ENCODE peak calls at places on chromosomes 6 and 20, in eight cellular contexts. A, L, T, W, H, Z, S and B are unnamed samples.

GRCh38 chr6:31659649-31660223 is 842 bp downstream of the C6orf47 start:
- DNase-seq in A (peak), L (peak), T (no peak), W (peak), H (no peak), Z (peak), S (peak), B (no peak)

GRCh38 chr6:163532526-163533078 is 118.1 kb downstream of the QKI start:
- DNase-seq in A (no peak), L (no peak), T (no peak), W (no peak), H (no peak), Z (no peak), S (no peak), B (no peak)

GRCh38 chr6:41940759-41941279 is 789 bp downstream of the CCND3 start:
- DNase-seq in A (peak), L (peak), T (peak), W (peak), H (no peak), Z (no peak), S (peak), B (no peak)

GRCh38 chr6:22071655-22072054 is 225.2 kb downstream of the PRL start:
- DNase-seq in A (peak), L (peak), T (peak), W (no peak), H (peak), Z (peak), S (peak), B (peak)

GRCh38 chr20:38228436-38228835 is 32.1 kb downstream of the KIAA1755 start:
- DNase-seq in A (no peak), L (no peak), T (no peak), W (no peak), H (no peak), Z (no peak), S (no peak), B (no peak)

GRCh38 chr20:61662946-61663460 is 402.7 kb downstream of the TAF4 start:
- DNase-seq in A (no peak), L (no peak), T (no peak), W (no peak), H (no peak), Z (no peak), S (no peak), B (no peak)

GRCh38 chr6:5278571-5279120 is 17.3 kb downstream of the FARS2 start:
- DNase-seq in A (no peak), L (peak), T (no peak), W (no peak), H (no peak), Z (no peak), S (no peak), B (no peak)

GRCh38 chr20:38748863-38749153 is 548 bp downstream of the ACTR5 start:
- DNase-seq in A (no peak), L (peak), T (no peak), W (peak), H (no peak), Z (no peak), S (peak), B (no peak)

GRCh38 chr6:116208056-116208785 is 45.7 kb downstream of the TSPYL4 start:
- DNase-seq in A (no peak), L (no peak), T (no peak), W (no peak), H (no peak), Z (no peak), S (no peak), B (no peak)

GRCh38 chr6:11607381-11607780 is 69.8 kb downstream of the TMEM170B start:
- DNase-seq in A (peak), L (no peak), T (no peak), W (no peak), H (no peak), Z (peak), S (no peak), B (no peak)

GRCh38 chr6:13480631-13481501 is 6.5 kb downstream of the GFOD1 start:
- DNase-seq in A (peak), L (no peak), T (no peak), W (no peak), H (no peak), Z (peak), S (peak), B (no peak)

GRCh38 chr20:13221673-13222318 is 722 bp downstream of the ISM1 start:
- DNase-seq in A (peak), L (peak), T (peak), W (peak), H (no peak), Z (peak), S (peak), B (peak)

GRCh38 chr20:54345817-54346216 is 129.6 kb upstream of the DOK5 start:
- DNase-seq in A (peak), L (no peak), T (no peak), W (no peak), H (no peak), Z (peak), S (no peak), B (no peak)

GRCh38 chr20:61166324-61166723 is 85.7 kb upstream of the CDH4 start:
- DNase-seq in A (peak), L (no peak), T (no peak), W (no peak), H (no peak), Z (peak), S (no peak), B (no peak)

GRCh38 chr6:24708612-24709011 is 10.3 kb downstream of the C6orf62 start:
- DNase-seq in A (no peak), L (no peak), T (no peak), W (no peak), H (no peak), Z (no peak), S (no peak), B (no peak)

GRCh38 chr6:81787313-81788068 is 35.0 kb upstream of the TENT5A start:
- DNase-seq in A (peak), L (no peak), T (no peak), W (no peak), H (no peak), Z (peak), S (peak), B (no peak)

GRCh38 chr6:112180095-112180820 is 74.1 kb downstream of the LAMA4 start:
- DNase-seq in A (peak), L (peak), T (peak), W (peak), H (no peak), Z (peak), S (peak), B (peak)

GRCh38 chr6:107729098-107729497 is 95.0 kb downstream of the SCML4 start:
- DNase-seq in A (no peak), L (no peak), T (no peak), W (no peak), H (no peak), Z (no peak), S (no peak), B (no peak)

GRCh38 chr20:62020935-62021701 is 44.6 kb downstream of the TAF4 start:
- DNase-seq in A (peak), L (no peak), T (peak), W (no peak), H (no peak), Z (peak), S (no peak), B (no peak)

GRCh38 chr6:123771126-123771525 is 32.5 kb upstream of the NKAIN2 start:
- DNase-seq in A (peak), L (no peak), T (no peak), W (no peak), H (no peak), Z (peak), S (peak), B (no peak)

GRCh38 chr6:752438-752837 is 59.5 kb upstream of the EXOC2 start:
- DNase-seq in A (no peak), L (no peak), T (no peak), W (no peak), H (no peak), Z (no peak), S (no peak), B (no peak)

GRCh38 chr20:40663991-40664880 is 24.8 kb downstream of the MAFB start:
- DNase-seq in A (no peak), L (no peak), T (no peak), W (no peak), H (no peak), Z (no peak), S (no peak), B (no peak)

GRCh38 chr6:91193446-91193845 is 606.6 kb upstream of the MAP3K7 start:
- DNase-seq in A (no peak), L (no peak), T (no peak), W (no peak), H (no peak), Z (no peak), S (no peak), B (no peak)

GRCh38 chr20:56245761-56246160 is 2.8 kb upstream of the MC3R start:
- DNase-seq in A (no peak), L (no peak), T (no peak), W (no peak), H (no peak), Z (no peak), S (no peak), B (no peak)

GRCh38 chr20:59153355-59153681 is 10.3 kb upstream of the ZNF831 start:
- DNase-seq in A (no peak), L (no peak), T (peak), W (no peak), H (no peak), Z (no peak), S (no peak), B (no peak)

GRCh38 chr6:88165877-88166492 is at the start of gene CNR1:
- DNase-seq in A (peak), L (peak), T (peak), W (no peak), H (no peak), Z (peak), S (peak), B (peak)

GRCh38 chr20:41394931-41395668 is 28.5 kb upstream of the EMILIN3 start:
- DNase-seq in A (no peak), L (no peak), T (no peak), W (no peak), H (no peak), Z (no peak), S (no peak), B (no peak)

GRCh38 chr20:21083825-21084325 is 22.3 kb downstream of the LINC00237 start:
- DNase-seq in A (no peak), L (no peak), T (no peak), W (no peak), H (no peak), Z (no peak), S (no peak), B (no peak)

GRCh38 chr20:38211200-38212097 is 46.4 kb upstream of the TGM2 start:
- DNase-seq in A (no peak), L (no peak), T (peak), W (no peak), H (no peak), Z (no peak), S (no peak), B (no peak)

GRCh38 chr6:28673800-28674671 is 148.4 kb downstream of the GPX5 start:
- DNase-seq in A (peak), L (peak), T (no peak), W (peak), H (peak), Z (peak), S (peak), B (peak)
- TF ChIP-seq CTCF in A (no peak), L (no peak), T (no peak), W (no peak), H (no peak), Z (no peak), S (no peak), B (no peak)

DNA sequence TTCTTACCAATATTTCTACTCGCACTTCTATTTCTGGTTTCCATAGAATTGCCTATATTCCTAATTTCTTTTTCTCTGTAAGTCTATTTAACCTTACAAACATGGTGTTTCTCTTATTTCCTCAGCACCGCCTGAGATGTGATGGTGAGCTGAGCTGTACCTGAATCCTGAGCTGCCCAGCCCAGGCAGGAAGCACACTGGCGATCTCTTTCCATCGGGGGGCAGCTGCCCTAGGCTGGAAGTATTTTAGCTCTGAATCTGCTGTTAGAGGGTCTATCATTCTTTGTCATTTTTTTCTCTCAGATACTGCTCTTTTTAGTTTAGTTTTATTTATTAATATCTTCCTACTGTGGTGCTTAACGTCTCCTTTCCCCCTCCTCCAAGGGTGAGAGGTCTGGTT is 173.4 kb upstream of the SLC35B3 start:
- DNase-seq in A (no peak), L (no peak), T (no peak), W (no peak), H (no peak), Z (no peak), S (no peak), B (no peak)
- TF ChIP-seq CTCF in A (no peak), L (no peak), T (no peak), W (no peak), H (no peak), Z (no peak), S (no peak), B (no peak)

DNA sequence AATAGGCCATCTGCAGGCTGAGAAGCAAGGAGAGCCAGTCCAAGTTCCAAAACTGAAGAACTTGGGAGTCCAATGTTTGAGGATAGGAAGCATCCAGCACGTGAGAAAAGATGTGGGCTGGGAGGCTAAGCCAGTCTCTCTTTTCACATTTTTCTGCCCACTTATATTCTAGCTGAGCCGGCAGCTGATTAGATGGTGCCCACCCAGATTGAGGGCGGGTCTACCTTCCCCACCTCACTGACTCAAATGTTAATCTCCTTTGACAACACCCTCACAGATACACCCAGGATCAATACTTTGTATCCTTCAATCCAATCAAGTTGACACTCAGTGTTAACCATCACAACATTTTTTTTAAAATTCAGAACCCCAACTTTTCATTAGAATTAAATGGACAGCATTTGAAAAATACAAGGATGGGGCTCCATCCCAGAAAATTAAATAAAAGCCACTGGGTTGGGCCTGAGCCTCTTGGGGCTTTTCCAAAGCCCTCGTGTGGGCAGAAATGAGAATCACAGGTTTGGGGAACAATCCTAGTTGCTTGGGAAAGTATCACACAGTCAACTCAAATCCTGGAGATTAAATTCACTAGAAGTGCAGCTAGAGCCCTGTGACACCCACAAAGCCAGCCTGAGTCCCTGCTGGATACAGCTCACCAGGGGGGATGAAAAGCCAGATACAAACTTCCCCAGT is 2.2 kb downstream of the CLDN20 start:
- DNase-seq in A (no peak), L (no peak), T (no peak), W (no peak), H (no peak), Z (no peak), S (no peak), B (no peak)
- TF ChIP-seq CTCF in A (no peak), L (no peak), T (no peak), W (no peak), H (peak), Z (no peak), S (no peak), B (no peak)

GRCh38 chr6:52691718-52692117 is 20.8 kb downstream of the TMEM14A start:
- DNase-seq in A (peak), L (no peak), T (no peak), W (no peak), H (no peak), Z (no peak), S (peak), B (no peak)
- TF ChIP-seq CTCF in A (no peak), L (no peak), T (no peak), W (no peak), H (no peak), Z (no peak), S (peak), B (no peak)

GRCh38 chr6:97440590-97441176 is 157.7 kb upstream of the MMS22L start:
- DNase-seq in A (peak), L (peak), T (no peak), W (no peak), H (no peak), Z (peak), S (peak), B (peak)
- TF ChIP-seq CTCF in A (peak), L (peak), T (peak), W (no peak), H (peak), Z (peak), S (peak), B (peak)

DNA sequence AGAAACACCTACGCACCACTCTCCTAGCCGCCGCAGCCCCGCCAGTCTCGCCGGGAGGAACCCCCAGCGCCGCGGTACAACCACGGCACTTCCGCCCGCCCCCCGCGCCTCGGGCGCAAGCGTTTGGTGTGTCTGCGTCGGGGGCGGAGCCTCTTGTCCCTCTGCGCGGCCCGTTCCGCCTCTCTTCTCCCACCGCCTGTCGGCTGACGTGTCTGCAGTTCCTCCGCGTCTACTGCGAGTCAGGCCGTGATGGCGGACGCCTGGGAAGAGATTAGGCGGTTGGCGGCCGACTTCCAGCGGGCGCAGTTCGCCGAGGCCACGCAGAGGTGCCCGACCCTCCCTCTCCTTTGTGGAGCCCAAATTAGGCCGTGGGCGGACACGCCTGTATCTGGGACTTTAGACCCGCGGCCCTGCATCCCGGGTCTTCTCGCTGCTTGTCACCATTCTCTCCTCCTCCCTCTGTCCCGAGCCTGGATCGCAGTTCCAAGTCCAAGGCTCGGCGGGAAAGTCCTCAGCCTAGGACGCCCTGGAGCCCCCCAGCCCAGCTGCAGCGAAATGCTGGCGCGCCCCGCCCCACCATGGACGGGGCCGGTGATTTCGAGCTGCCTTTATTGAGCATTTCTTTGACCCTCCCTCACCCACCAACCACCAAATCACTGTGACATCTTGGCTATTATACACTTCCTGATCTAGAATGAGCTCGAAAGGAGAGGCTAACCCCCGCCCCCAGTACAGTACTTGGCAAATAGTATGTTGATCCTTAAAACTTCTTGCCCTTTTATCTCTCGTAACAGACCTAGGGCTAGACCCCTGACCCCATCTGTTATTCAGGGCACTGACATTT is at the start of gene UFL1:
- DNase-seq in A (peak), L (peak), T (peak), W (peak), H (peak), Z (peak), S (peak), B (peak)
- TF ChIP-seq CTCF in A (no peak), L (no peak), T (no peak), W (no peak), H (no peak), Z (no peak), S (peak), B (no peak)